ENCODE peak calls at places on chromosomes 3 and 15, in four cellular contexts. One of them, this sample, is unnamed.

GRCh38 chr15:58793862-58794261 is 22.8 kb downstream of the MINDY2 start:
- DNase-seq in HepG2: peak; percentile 73
- DNase-seq in K562: no peak
- DNase-seq in GM12878: no peak
- DNase-seq in this sample: no peak

GRCh38 chr3:73510784-73511183 is 114.0 kb downstream of the PDZRN3 start:
- DNase-seq in GM12878: no peak
- DNase-seq in K562: no peak
- DNase-seq in HepG2: no peak
- DNase-seq in this sample: no peak

GRCh38 chr3:9727041-9727595 is 4.4 kb upstream of the BRPF1 start:
- DNase-seq in GM12878: no peak
- DNase-seq in HepG2: peak; percentile 42
- DNase-seq in K562: peak; percentile 84
- DNase-seq in this sample: peak; percentile 85

GRCh38 chr3:79604681-79605080 is 163.1 kb downstream of the ROBO1 start:
- DNase-seq in K562: no peak
- DNase-seq in HepG2: no peak
- DNase-seq in GM12878: no peak
- DNase-seq in this sample: no peak

GRCh38 chr3:9898467-9899229 is 4.0 kb upstream of the IL17RE start:
- DNase-seq in K562: peak; percentile 44
- DNase-seq in GM12878: no peak
- DNase-seq in HepG2: peak; percentile 56
- DNase-seq in this sample: no peak

GRCh38 chr15:90744759-90745402 is 27.7 kb downstream of the BLM start:
- DNase-seq in GM12878: no peak
- DNase-seq in K562: no peak
- DNase-seq in HepG2: no peak
- DNase-seq in this sample: no peak

GRCh38 chr3:170711786-170712185 is 125.9 kb upstream of the SLC7A14 start:
- DNase-seq in HepG2: no peak
- DNase-seq in K562: no peak
- DNase-seq in GM12878: no peak
- DNase-seq in this sample: no peak

GRCh38 chr15:25178835-25179672 is 224.3 kb downstream of the SNRPN start:
- DNase-seq in GM12878: no peak
- DNase-seq in K562: no peak
- DNase-seq in HepG2: no peak
- DNase-seq in this sample: peak; percentile 3

GRCh38 chr15:89442671-89443307 is 53.6 kb downstream of the RHCG start:
- DNase-seq in GM12878: no peak
- DNase-seq in HepG2: peak; percentile 31
- DNase-seq in K562: peak; percentile 74
- DNase-seq in this sample: peak; percentile 94

GRCh38 chr3:125013095-125013494 is 42.7 kb downstream of the HEG1 start:
- DNase-seq in GM12878: no peak
- DNase-seq in HepG2: no peak
- DNase-seq in K562: no peak
- DNase-seq in this sample: no peak

GRCh38 chr3:46662771-46663551 is 30.5 kb downstream of the ALS2CL start:
- DNase-seq in HepG2: no peak
- DNase-seq in K562: no peak
- DNase-seq in GM12878: no peak
- DNase-seq in this sample: no peak

GRCh38 chr3:133276594-133276993 is 123.3 kb upstream of the BFSP2 start:
- DNase-seq in HepG2: no peak
- DNase-seq in GM12878: no peak
- DNase-seq in K562: no peak
- DNase-seq in this sample: no peak

GRCh38 chr3:39181408-39182335 is 10.7 kb downstream of the XIRP1 start:
- DNase-seq in GM12878: no peak
- DNase-seq in HepG2: no peak
- DNase-seq in K562: no peak
- DNase-seq in this sample: no peak

GRCh38 chr3:134211797-134212196 is 38.9 kb downstream of the RYK start:
- DNase-seq in GM12878: no peak
- DNase-seq in K562: peak; percentile 61
- DNase-seq in HepG2: peak; percentile 15
- DNase-seq in this sample: peak; percentile 55

GRCh38 chr15:33846862-33847261 is 121.4 kb upstream of the CHRM5 start:
- DNase-seq in HepG2: no peak
- DNase-seq in K562: no peak
- DNase-seq in GM12878: no peak
- DNase-seq in this sample: no peak

GRCh38 chr3:129625071-129625874 is 18.8 kb upstream of the PLXND1 start:
- DNase-seq in HepG2: no peak
- DNase-seq in GM12878: no peak
- DNase-seq in K562: no peak
- DNase-seq in this sample: peak; percentile 60

GRCh38 chr15:101262551-101262950 is 10.7 kb upstream of the CHSY1 start:
- DNase-seq in K562: no peak
- DNase-seq in HepG2: no peak
- DNase-seq in GM12878: no peak
- DNase-seq in this sample: no peak

GRCh38 chr3:53161345-53161819 is 373 bp downstream of the PRKCD start:
- DNase-seq in GM12878: no peak
- DNase-seq in HepG2: no peak
- DNase-seq in K562: peak; percentile 23
- DNase-seq in this sample: peak; percentile 24

GRCh38 chr15:69854521-69855171 is 243.1 kb downstream of the TLE3 start:
- DNase-seq in GM12878: no peak
- DNase-seq in K562: no peak
- DNase-seq in HepG2: no peak
- DNase-seq in this sample: no peak

GRCh38 chr3:173584093-173584833 is 186.7 kb downstream of the NLGN1 start:
- DNase-seq in GM12878: no peak
- DNase-seq in HepG2: no peak
- DNase-seq in K562: peak; percentile 5
- DNase-seq in this sample: peak; percentile 68

GRCh38 chr15:75760689-75761435 is 48.2 kb upstream of the CSPG4 start:
- DNase-seq in HepG2: no peak
- DNase-seq in K562: no peak
- DNase-seq in GM12878: no peak
- DNase-seq in this sample: no peak

GRCh38 chr3:132660056-132660744 is at the start of gene UBA5:
- DNase-seq in K562: peak; percentile 75
- DNase-seq in GM12878: peak; percentile 30
- DNase-seq in HepG2: peak; percentile 32
- DNase-seq in this sample: peak; percentile 53

GRCh38 chr15:80744826-80745225 is 34.3 kb upstream of the CEMIP start:
- DNase-seq in GM12878: no peak
- DNase-seq in K562: no peak
- DNase-seq in HepG2: no peak
- DNase-seq in this sample: no peak

GRCh38 chr3:55571913-55572312 is 84.8 kb upstream of the WNT5A start:
- DNase-seq in K562: no peak
- DNase-seq in GM12878: no peak
- DNase-seq in HepG2: peak; percentile 3
- DNase-seq in this sample: peak; percentile 79

GRCh38 chr3:114550155-114550554 is 256.3 kb downstream of the TIGIT start:
- DNase-seq in GM12878: no peak
- DNase-seq in HepG2: no peak
- DNase-seq in K562: no peak
- DNase-seq in this sample: no peak

GRCh38 chr3:48595075-48595525 is at the start of gene COL7A1:
- DNase-seq in HepG2: no peak
- DNase-seq in K562: no peak
- DNase-seq in GM12878: no peak
- DNase-seq in this sample: peak; percentile 26

GRCh38 chr15:73851679-73852078 is 21.7 kb upstream of the TBC1D21 start:
- DNase-seq in GM12878: no peak
- DNase-seq in K562: peak; percentile 70
- DNase-seq in HepG2: peak; percentile 25
- DNase-seq in this sample: peak; percentile 84

DNA sequence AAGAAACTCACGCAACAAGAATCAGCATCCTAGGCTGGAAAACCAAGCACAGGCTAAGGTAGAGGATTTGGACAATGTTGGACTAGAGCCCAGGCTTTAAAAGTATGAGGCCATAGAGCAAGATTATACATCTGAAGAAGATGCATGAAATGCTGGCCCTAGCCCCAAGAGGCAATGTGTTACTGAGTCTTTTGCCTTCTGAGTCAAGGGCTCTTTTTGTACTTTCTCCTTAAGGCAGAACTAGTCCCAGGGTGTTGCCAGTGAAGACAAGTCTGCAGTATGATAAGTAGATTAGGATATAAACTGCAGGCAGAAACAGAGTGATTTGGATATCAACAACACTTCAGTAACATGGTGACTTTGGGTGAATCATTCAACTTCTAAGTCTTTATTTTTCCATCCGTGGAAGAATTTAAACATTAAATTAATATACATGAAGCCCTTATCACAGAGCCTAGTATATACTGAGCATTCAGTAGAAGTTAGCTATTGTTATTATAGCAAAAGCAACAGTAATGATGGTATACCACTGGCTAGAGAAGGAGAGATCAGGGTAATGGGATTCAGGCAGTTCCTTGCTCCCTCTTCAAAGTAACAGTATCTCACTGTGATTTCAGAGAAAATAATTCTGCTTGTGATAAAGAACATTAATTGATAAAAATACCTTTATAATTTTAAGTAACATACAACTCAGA is 99.9 kb upstream of the MLF1 start:
- DNase-seq in K562: peak; percentile 7
- DNase-seq in HepG2: no peak
- DNase-seq in GM12878: no peak
- DNase-seq in this sample: no peak
- TF ChIP-seq ETV6 in K562: no peak
- TF ChIP-seq ETV6 in HepG2: no peak
- TF ChIP-seq ETV6 in GM12878: no peak
- TF ChIP-seq ETV6 in this sample: no peak

GRCh38 chr3:194067949-194068362 is 68.0 kb upstream of the HES1 start:
- DNase-seq in K562: no peak
- DNase-seq in GM12878: no peak
- DNase-seq in HepG2: no peak
- DNase-seq in this sample: no peak

GRCh38 chr3:194069421-194070219 is 66.3 kb upstream of the HES1 start:
- DNase-seq in HepG2: peak; percentile 74
- DNase-seq in K562: peak; percentile 30
- DNase-seq in GM12878: no peak
- DNase-seq in this sample: no peak

GRCh38 chr3:194070634-194071409 is 65.1 kb upstream of the HES1 start:
- DNase-seq in K562: peak; percentile 72
- DNase-seq in GM12878: peak; percentile 50
- DNase-seq in HepG2: peak; percentile 47
- DNase-seq in this sample: peak; percentile 61

GRCh38 chr3:194072097-194072428 is 63.9 kb upstream of the HES1 start:
- DNase-seq in K562: no peak
- DNase-seq in GM12878: no peak
- DNase-seq in HepG2: no peak
- DNase-seq in this sample: no peak

GRCh38 chr3:194070220-194070633 is 65.7 kb upstream of the HES1 start:
- DNase-seq in GM12878: no peak
- DNase-seq in HepG2: peak; percentile 65
- DNase-seq in K562: no peak
- DNase-seq in this sample: no peak
- TF ChIP-seq NR2C2 in GM12878: no peak
- TF ChIP-seq NR2C2 in HepG2: peak; percentile 12
- TF ChIP-seq NR2C2 in K562: no peak
- TF ChIP-seq NR2C2 in this sample: peak; percentile 64

DNA sequence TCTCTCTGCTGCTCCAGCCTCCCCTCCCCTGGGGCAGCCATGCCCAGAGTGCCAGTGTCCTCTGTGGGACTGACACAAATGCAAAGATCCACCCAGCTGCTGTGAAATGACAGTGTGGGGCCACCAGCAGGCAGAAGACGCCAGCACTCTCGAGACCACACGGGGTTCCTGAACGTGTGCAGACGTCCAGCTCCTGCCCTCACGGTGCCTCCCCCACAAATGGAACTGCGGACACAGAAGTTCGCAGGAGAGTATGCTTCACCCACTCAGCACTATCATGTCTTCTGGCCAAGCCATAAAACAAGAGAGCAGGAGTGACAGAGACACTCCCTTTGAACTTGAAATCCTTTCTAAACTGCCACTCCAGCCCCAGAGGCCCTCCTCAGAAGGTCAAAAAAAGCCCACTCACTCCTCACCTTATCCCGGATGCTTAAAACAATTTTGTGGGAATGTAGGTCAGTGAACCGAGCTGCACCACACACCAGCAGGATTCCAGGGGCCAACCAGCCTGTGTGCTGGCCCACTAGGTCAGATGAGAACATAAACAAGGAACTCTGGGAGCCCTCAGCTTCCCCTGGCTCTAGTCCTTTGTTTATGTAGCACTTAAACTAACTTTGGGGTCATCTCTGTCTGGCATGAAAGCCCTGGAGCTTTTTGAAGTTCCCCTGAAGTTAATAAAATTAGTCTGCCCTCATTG is 112.6 kb downstream of the DNAJB8 start:
- DNase-seq in HepG2: peak; percentile 82
- DNase-seq in GM12878: no peak
- DNase-seq in K562: peak; percentile 43
- DNase-seq in this sample: no peak
- TF ChIP-seq ETV6 in HepG2: no peak
- TF ChIP-seq ETV6 in GM12878: no peak
- TF ChIP-seq ETV6 in K562: no peak
- TF ChIP-seq ETV6 in this sample: no peak

GRCh38 chr3:13249630-13250395 is 170.3 kb downstream of the NUP210 start:
- DNase-seq in HepG2: no peak
- DNase-seq in K562: no peak
- DNase-seq in GM12878: no peak
- DNase-seq in this sample: no peak

GRCh38 chr3:13252207-13252606 is 167.9 kb downstream of the NUP210 start:
- DNase-seq in HepG2: no peak
- DNase-seq in K562: no peak
- DNase-seq in GM12878: no peak
- DNase-seq in this sample: no peak

GRCh38 chr3:13248640-13249039 is 171.5 kb downstream of the NUP210 start:
- DNase-seq in K562: no peak
- DNase-seq in GM12878: no peak
- DNase-seq in HepG2: no peak
- DNase-seq in this sample: no peak

GRCh38 chr3:13253208-13253937 is 166.7 kb downstream of the NUP210 start:
- DNase-seq in HepG2: no peak
- DNase-seq in GM12878: no peak
- DNase-seq in K562: peak; percentile 29
- DNase-seq in this sample: no peak

DNA sequence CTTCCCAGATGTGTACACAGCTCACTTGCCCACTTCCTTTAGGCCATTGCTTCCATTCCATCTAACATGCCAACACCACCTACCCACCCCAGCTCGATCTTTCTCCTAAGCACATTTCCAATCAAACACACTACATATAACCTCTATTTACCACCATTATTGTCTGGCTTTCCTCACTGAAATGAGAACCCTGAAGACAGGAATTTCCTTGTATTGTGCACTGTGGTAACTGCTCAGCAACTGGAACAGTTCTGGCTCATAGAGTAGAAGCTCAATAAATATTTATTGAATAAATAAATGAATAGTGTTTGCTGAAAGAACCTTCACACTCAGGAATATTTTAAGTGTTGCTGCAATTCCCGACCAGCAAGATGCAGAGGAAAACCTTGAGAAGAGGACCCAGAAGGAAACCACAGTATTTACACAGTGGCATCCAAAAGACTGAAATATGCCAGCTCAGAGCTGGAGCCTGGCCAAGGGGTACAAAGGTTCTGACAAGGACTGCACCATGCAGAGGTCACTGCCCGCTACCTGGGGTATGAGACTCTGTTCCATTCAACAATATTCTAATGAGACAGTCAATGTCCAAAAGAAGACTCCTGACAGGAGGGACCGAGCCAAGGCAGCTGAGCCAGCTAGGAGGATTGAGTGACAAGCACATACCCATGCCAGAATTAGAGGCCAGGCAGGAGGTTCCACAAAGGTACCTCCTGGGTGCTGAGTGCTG is 168.8 kb downstream of the NUP210 start:
- DNase-seq in GM12878: no peak
- DNase-seq in HepG2: peak; percentile 74
- DNase-seq in K562: no peak
- DNase-seq in this sample: no peak
- TF ChIP-seq NR2C2 in GM12878: no peak
- TF ChIP-seq NR2C2 in HepG2: no peak
- TF ChIP-seq NR2C2 in K562: no peak
- TF ChIP-seq NR2C2 in this sample: no peak

This sample was measured in WTC11.